ENCODE peak calls at places on chromosomes 12 and 14, in eight cellular contexts. One of them, this sample, is unnamed. For H3K9me3 and H3K4me1, the result is how much of the 10 kb centered on the place peaks cover.

GRCh38 chr14:53963491-53964227 is 7.0 kb upstream of the BMP4 start:
- DNase-seq in esophagus squamous epithelium: no peak
- DNase-seq in left lung: peak
- DNase-seq in RWPE2: peak
- DNase-seq in CD8-positive, alpha-beta T cell: no peak
- DNase-seq in GM12878: no peak
- DNase-seq in CD8-positive, alpha-beta memory T cell: no peak
- DNase-seq in mammary epithelial cell: no peak
- DNase-seq in this sample: no peak

GRCh38 chr12:115455268-115455681 is 771.3 kb upstream of the TBX3 start:
- DNase-seq in esophagus squamous epithelium: no peak
- DNase-seq in left lung: no peak
- DNase-seq in RWPE2: no peak
- DNase-seq in CD8-positive, alpha-beta T cell: no peak
- DNase-seq in GM12878: no peak
- DNase-seq in CD8-positive, alpha-beta memory T cell: no peak
- DNase-seq in mammary epithelial cell: no peak
- DNase-seq in this sample: no peak

GRCh38 chr12:45893240-45893639 is 97.1 kb downstream of the SCAF11 start:
- DNase-seq in esophagus squamous epithelium: no peak
- DNase-seq in left lung: no peak
- DNase-seq in RWPE2: no peak
- DNase-seq in CD8-positive, alpha-beta T cell: no peak
- DNase-seq in GM12878: no peak
- DNase-seq in CD8-positive, alpha-beta memory T cell: no peak
- DNase-seq in mammary epithelial cell: peak
- DNase-seq in this sample: no peak

GRCh38 chr12:65501093-65501621 is 222.7 kb downstream of the MSRB3 start:
- DNase-seq in esophagus squamous epithelium: no peak
- DNase-seq in left lung: no peak
- DNase-seq in RWPE2: no peak
- DNase-seq in CD8-positive, alpha-beta T cell: no peak
- DNase-seq in GM12878: no peak
- DNase-seq in CD8-positive, alpha-beta memory T cell: no peak
- DNase-seq in mammary epithelial cell: no peak
- DNase-seq in this sample: peak

GRCh38 chr14:31927348-31927826 is 149.7 kb upstream of the ARHGAP5 start:
- DNase-seq in esophagus squamous epithelium: no peak
- DNase-seq in left lung: no peak
- DNase-seq in RWPE2: no peak
- DNase-seq in CD8-positive, alpha-beta T cell: no peak
- DNase-seq in GM12878: no peak
- DNase-seq in CD8-positive, alpha-beta memory T cell: no peak
- DNase-seq in mammary epithelial cell: peak
- DNase-seq in this sample: no peak

GRCh38 chr12:107515446-107515958 is 170.1 kb upstream of the PWP1 start:
- DNase-seq in esophagus squamous epithelium: no peak
- DNase-seq in left lung: no peak
- DNase-seq in RWPE2: peak
- DNase-seq in CD8-positive, alpha-beta T cell: no peak
- DNase-seq in GM12878: no peak
- DNase-seq in CD8-positive, alpha-beta memory T cell: no peak
- DNase-seq in mammary epithelial cell: peak
- DNase-seq in this sample: peak

GRCh38 chr14:41137741-41138140 is 468.9 kb upstream of the LRFN5 start:
- DNase-seq in esophagus squamous epithelium: no peak
- DNase-seq in left lung: no peak
- DNase-seq in RWPE2: no peak
- DNase-seq in CD8-positive, alpha-beta T cell: no peak
- DNase-seq in GM12878: no peak
- DNase-seq in CD8-positive, alpha-beta memory T cell: no peak
- DNase-seq in mammary epithelial cell: peak
- DNase-seq in this sample: no peak

GRCh38 chr12:131011165-131012079 is 57.7 kb downstream of the ADGRD1 start:
- DNase-seq in esophagus squamous epithelium: no peak
- DNase-seq in left lung: no peak
- DNase-seq in RWPE2: peak
- DNase-seq in CD8-positive, alpha-beta T cell: no peak
- DNase-seq in GM12878: no peak
- DNase-seq in CD8-positive, alpha-beta memory T cell: no peak
- DNase-seq in mammary epithelial cell: no peak
- DNase-seq in this sample: peak

GRCh38 chr12:70660620-70661219 is 23.5 kb upstream of the PTPRB start:
- DNase-seq in esophagus squamous epithelium: no peak
- DNase-seq in left lung: peak
- DNase-seq in RWPE2: no peak
- DNase-seq in CD8-positive, alpha-beta T cell: no peak
- DNase-seq in GM12878: no peak
- DNase-seq in CD8-positive, alpha-beta memory T cell: no peak
- DNase-seq in mammary epithelial cell: peak
- DNase-seq in this sample: no peak

GRCh38 chr12:32197421-32197820 is 90.8 kb downstream of the BICD1 start:
- DNase-seq in esophagus squamous epithelium: no peak
- DNase-seq in left lung: no peak
- DNase-seq in RWPE2: no peak
- DNase-seq in CD8-positive, alpha-beta T cell: no peak
- DNase-seq in GM12878: no peak
- DNase-seq in CD8-positive, alpha-beta memory T cell: no peak
- DNase-seq in mammary epithelial cell: no peak
- DNase-seq in this sample: no peak

GRCh38 chr14:93669632-93670031 is 118.7 kb downstream of the PRIMA1 start:
- DNase-seq in esophagus squamous epithelium: no peak
- DNase-seq in left lung: no peak
- DNase-seq in RWPE2: no peak
- DNase-seq in CD8-positive, alpha-beta T cell: no peak
- DNase-seq in GM12878: no peak
- DNase-seq in CD8-positive, alpha-beta memory T cell: no peak
- DNase-seq in mammary epithelial cell: no peak
- DNase-seq in this sample: no peak

GRCh38 chr14:93663317-93663716 is 125.0 kb downstream of the PRIMA1 start:
- DNase-seq in esophagus squamous epithelium: no peak
- DNase-seq in left lung: no peak
- DNase-seq in RWPE2: no peak
- DNase-seq in CD8-positive, alpha-beta T cell: no peak
- DNase-seq in GM12878: no peak
- DNase-seq in CD8-positive, alpha-beta memory T cell: no peak
- DNase-seq in mammary epithelial cell: no peak
- DNase-seq in this sample: no peak

DNA sequence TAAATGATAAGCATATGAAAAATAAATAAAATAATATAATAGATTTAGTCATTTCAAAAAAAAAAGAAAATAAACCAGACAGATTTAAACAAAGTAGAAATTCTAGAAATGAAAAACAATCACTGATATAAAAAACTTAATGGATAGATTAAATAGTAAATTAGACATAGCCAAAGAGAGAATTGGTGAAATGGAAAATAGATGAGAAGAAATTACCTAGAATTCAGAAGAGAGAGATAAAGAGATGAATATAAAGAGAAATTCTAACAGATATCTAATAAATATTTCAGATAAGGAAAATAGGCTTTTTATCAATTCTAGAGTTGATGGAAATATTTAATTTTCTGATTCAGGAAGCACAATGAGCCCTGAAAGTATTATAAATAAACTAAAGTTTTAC is 123.1 kb downstream of the PRIMA1 start:
- DNase-seq in esophagus squamous epithelium: no peak
- DNase-seq in left lung: no peak
- DNase-seq in RWPE2: no peak
- DNase-seq in CD8-positive, alpha-beta T cell: no peak
- DNase-seq in GM12878: no peak
- DNase-seq in CD8-positive, alpha-beta memory T cell: no peak
- DNase-seq in mammary epithelial cell: no peak
- DNase-seq in this sample: no peak
- H3K9me3 ChIP-seq in esophagus squamous epithelium: under half
- H3K9me3 ChIP-seq in left lung: under half
- H3K9me3 ChIP-seq in RWPE2: under half
- H3K9me3 ChIP-seq in CD8-positive, alpha-beta T cell: under half
- H3K9me3 ChIP-seq in GM12878: under half
- H3K9me3 ChIP-seq in CD8-positive, alpha-beta memory T cell: under half
- H3K9me3 ChIP-seq in mammary epithelial cell: under half
- H3K9me3 ChIP-seq in this sample: under half

GRCh38 chr12:109916045-109916444 is 16.0 kb downstream of the TCHP start:
- DNase-seq in esophagus squamous epithelium: no peak
- DNase-seq in left lung: no peak
- DNase-seq in RWPE2: no peak
- DNase-seq in CD8-positive, alpha-beta T cell: no peak
- DNase-seq in GM12878: no peak
- DNase-seq in CD8-positive, alpha-beta memory T cell: no peak
- DNase-seq in mammary epithelial cell: no peak
- DNase-seq in this sample: no peak

GRCh38 chr12:109912790-109913189 is 12.7 kb downstream of the TCHP start:
- DNase-seq in esophagus squamous epithelium: no peak
- DNase-seq in left lung: no peak
- DNase-seq in RWPE2: no peak
- DNase-seq in CD8-positive, alpha-beta T cell: no peak
- DNase-seq in GM12878: no peak
- DNase-seq in CD8-positive, alpha-beta memory T cell: no peak
- DNase-seq in mammary epithelial cell: no peak
- DNase-seq in this sample: no peak

GRCh38 chr12:109910969-109911348 is 10.9 kb downstream of the TCHP start:
- DNase-seq in esophagus squamous epithelium: no peak
- DNase-seq in left lung: peak
- DNase-seq in RWPE2: no peak
- DNase-seq in CD8-positive, alpha-beta T cell: no peak
- DNase-seq in GM12878: no peak
- DNase-seq in CD8-positive, alpha-beta memory T cell: no peak
- DNase-seq in mammary epithelial cell: no peak
- DNase-seq in this sample: no peak

GRCh38 chr12:109915171-109916040 is 15.3 kb downstream of the TCHP start:
- DNase-seq in esophagus squamous epithelium: no peak
- DNase-seq in left lung: no peak
- DNase-seq in RWPE2: no peak
- DNase-seq in CD8-positive, alpha-beta T cell: no peak
- DNase-seq in GM12878: no peak
- DNase-seq in CD8-positive, alpha-beta memory T cell: no peak
- DNase-seq in mammary epithelial cell: no peak
- DNase-seq in this sample: no peak

DNA sequence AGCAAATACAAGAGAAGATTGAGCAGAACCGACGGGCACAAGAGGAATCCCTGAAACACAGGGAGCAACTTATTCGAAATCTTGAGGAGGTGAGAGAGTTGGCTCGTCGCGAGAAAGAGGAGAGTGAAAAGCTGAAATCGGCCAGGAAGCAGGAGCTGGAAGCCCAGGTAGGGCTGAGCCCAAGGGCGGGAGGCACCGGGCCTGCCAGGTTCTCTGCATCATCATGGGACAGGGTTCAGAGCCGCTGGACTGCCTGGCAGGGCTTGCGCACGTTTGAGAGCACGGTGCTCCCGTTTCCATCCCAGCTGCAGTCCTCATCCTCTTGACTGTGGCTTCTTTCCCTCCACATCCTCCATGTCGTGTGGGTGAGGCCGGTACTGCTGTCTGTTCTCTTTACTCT is 14.4 kb downstream of the TCHP start:
- DNase-seq in esophagus squamous epithelium: no peak
- DNase-seq in left lung: no peak
- DNase-seq in RWPE2: no peak
- DNase-seq in CD8-positive, alpha-beta T cell: no peak
- DNase-seq in GM12878: no peak
- DNase-seq in CD8-positive, alpha-beta memory T cell: no peak
- DNase-seq in mammary epithelial cell: no peak
- DNase-seq in this sample: no peak
- H3K4me1 ChIP-seq in esophagus squamous epithelium: under half
- H3K4me1 ChIP-seq in left lung: under half
- H3K4me1 ChIP-seq in RWPE2: under half
- H3K4me1 ChIP-seq in CD8-positive, alpha-beta T cell: under half
- H3K4me1 ChIP-seq in GM12878: under half
- H3K4me1 ChIP-seq in CD8-positive, alpha-beta memory T cell: under half
- H3K4me1 ChIP-seq in mammary epithelial cell: under half
- H3K4me1 ChIP-seq in this sample: under half

DNA sequence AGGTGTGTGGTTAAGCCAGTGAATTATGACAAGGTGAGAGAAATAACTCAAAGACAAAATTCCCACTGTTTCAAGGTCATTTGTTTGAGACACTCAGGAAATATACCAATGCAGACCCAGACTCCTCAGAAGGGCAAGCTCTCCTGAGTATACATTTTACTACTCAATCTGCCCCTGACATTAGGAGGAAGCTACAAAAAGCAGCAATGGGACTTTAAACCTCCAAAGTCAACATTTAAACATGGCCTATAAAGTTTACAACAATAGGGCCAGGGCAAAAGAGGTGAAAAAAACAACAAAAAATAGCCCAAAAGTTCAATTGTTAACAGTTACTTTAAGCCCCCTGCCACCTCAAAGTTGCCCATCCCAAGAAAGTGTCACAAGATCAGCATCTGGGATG is 19.5 kb upstream of the PEX5 start:
- DNase-seq in esophagus squamous epithelium: no peak
- DNase-seq in left lung: no peak
- DNase-seq in RWPE2: no peak
- DNase-seq in CD8-positive, alpha-beta T cell: no peak
- DNase-seq in GM12878: no peak
- DNase-seq in CD8-positive, alpha-beta memory T cell: no peak
- DNase-seq in mammary epithelial cell: no peak
- DNase-seq in this sample: no peak
- H3K9me3 ChIP-seq in esophagus squamous epithelium: under half
- H3K9me3 ChIP-seq in left lung: under half
- H3K9me3 ChIP-seq in RWPE2: under half
- H3K9me3 ChIP-seq in CD8-positive, alpha-beta T cell: under half
- H3K9me3 ChIP-seq in GM12878: under half
- H3K9me3 ChIP-seq in CD8-positive, alpha-beta memory T cell: under half
- H3K9me3 ChIP-seq in mammary epithelial cell: under half
- H3K9me3 ChIP-seq in this sample: under half

DNA sequence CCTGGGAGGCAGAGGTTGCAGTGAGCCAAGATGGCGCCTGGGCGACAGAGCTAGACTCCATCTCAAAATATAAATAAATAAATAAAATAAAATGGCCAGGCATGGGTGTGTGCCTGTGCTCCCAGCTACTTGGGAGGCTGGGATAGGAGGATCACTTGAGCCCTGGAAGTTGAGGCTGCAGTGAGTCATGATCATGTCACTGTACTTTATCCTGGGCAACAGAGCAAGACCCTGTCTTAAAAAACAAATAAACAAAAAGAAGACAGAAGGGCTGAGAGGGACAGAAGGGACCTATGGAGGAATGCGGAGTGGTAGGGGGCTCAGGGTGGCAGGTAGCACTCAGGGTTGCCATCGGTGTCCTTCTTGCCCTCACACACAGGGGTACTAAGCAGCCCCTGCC is 40.8 kb downstream of the PRPF40B start:
- DNase-seq in esophagus squamous epithelium: no peak
- DNase-seq in left lung: no peak
- DNase-seq in RWPE2: no peak
- DNase-seq in CD8-positive, alpha-beta T cell: no peak
- DNase-seq in GM12878: no peak
- DNase-seq in CD8-positive, alpha-beta memory T cell: no peak
- DNase-seq in mammary epithelial cell: no peak
- DNase-seq in this sample: no peak
- H3K4me1 ChIP-seq in esophagus squamous epithelium: under half
- H3K4me1 ChIP-seq in left lung: half or more
- H3K4me1 ChIP-seq in RWPE2: under half
- H3K4me1 ChIP-seq in CD8-positive, alpha-beta T cell: half or more
- H3K4me1 ChIP-seq in GM12878: half or more
- H3K4me1 ChIP-seq in CD8-positive, alpha-beta memory T cell: half or more
- H3K4me1 ChIP-seq in mammary epithelial cell: under half
- H3K4me1 ChIP-seq in this sample: under half

This sample was measured in tibial nerve.